ENCODE peak calls at places on chromosome 10, in seven cellular contexts. P is trophoblast cell, U is neuronal stem cell, Q is H1, Z is H9, E is IMR-90, T is mesendoderm. J is an unnamed sample.

GRCh38 chr10:11765141-11765540 is 23.0 kb downstream of the ECHDC3 start:
- DNase-seq in E (no peak), Z (no peak), T (no peak), Q (no peak), P (no peak), U (no peak), J (no peak)

GRCh38 chr10:75974080-75974479 is 542.7 kb downstream of the LRMDA start:
- DNase-seq in P (no peak), Q (no peak), E (no peak), T (no peak), U (no peak), Z (no peak), J (no peak)

GRCh38 chr10:131252586-131253276 is 58.8 kb downstream of the TCERG1L start:
- DNase-seq in P (no peak), U (no peak), E (no peak), Q (no peak), T (no peak), Z (no peak), J (no peak)

GRCh38 chr10:87585565-87586514 is 73.8 kb upstream of the PAPSS2 start:
- DNase-seq in U (no peak), P (peak; percentile 40), E (peak; percentile 58), T (no peak), Q (no peak), Z (no peak), J (peak; percentile 22)

GRCh38 chr10:22476601-22477364 is 131.5 kb downstream of the SPAG6 start:
- DNase-seq in E (no peak), Z (peak; percentile 35), Q (no peak), P (no peak), T (peak; percentile 37), U (peak; percentile 49), J (peak; percentile 12)

GRCh38 chr10:85651507-85651902 is 715.1 kb downstream of the GRID1 start:
- DNase-seq in P (no peak), T (peak; percentile 21), Z (no peak), Q (no peak), E (no peak), U (no peak), J (peak; percentile 44)

GRCh38 chr10:88392222-88392621 is 190.9 kb downstream of the RNLS start:
- DNase-seq in E (no peak), U (no peak), T (no peak), Q (no peak), Z (no peak), P (no peak), J (no peak)

GRCh38 chr10:60206735-60207134 is 182.9 kb downstream of the ANK3 start:
- DNase-seq in Q (no peak), U (no peak), P (no peak), Z (no peak), E (peak; percentile 6), T (no peak), J (peak; percentile 29)

GRCh38 chr10:102599565-102600327 is 44.5 kb upstream of the TRIM8 start:
- DNase-seq in P (no peak), Z (no peak), Q (no peak), U (no peak), E (no peak), T (no peak), J (peak; percentile 65)

GRCh38 chr10:78382776-78383175 is 349.1 kb downstream of the RPS24 start:
- DNase-seq in P (no peak), Q (no peak), U (no peak), T (no peak), Z (no peak), E (no peak), J (no peak)

GRCh38 chr10:74502963-74503608 is 323.3 kb upstream of the KAT6B start:
- DNase-seq in U (no peak), E (peak; percentile 86), Z (no peak), P (no peak), T (peak; percentile 1), Q (no peak), J (peak; percentile 82)

GRCh38 chr10:3452234-3452633 is 279.7 kb upstream of the PITRM1 start:
- DNase-seq in T (peak; percentile 77), Z (no peak), P (no peak), Q (no peak), E (peak; percentile 97), U (no peak), J (peak; percentile 97)

DNA sequence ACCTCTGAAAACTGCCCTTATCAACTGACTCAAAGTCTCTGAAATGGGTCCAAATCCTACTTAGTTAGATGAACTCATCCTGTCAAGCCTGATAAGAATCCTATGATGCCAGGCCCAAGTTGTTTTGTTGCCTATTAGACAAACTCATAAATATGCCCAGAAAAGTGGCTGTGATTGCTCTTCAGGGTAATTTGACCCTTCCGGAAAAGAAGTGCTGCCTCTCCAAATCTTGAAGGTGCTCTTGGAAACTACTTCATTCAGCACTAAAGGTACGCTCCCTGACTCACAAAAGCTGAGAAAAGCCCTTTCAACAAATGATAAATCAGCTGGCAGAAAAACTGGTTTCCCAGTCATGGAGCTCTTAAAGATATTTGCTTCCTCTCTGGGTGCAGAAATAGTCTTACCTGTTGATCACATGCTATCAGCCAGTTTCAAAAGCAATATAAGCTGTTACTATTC is 6.7 kb downstream of the IFIT5 start:
- DNase-seq in T (no peak), Z (no peak), P (no peak), E (no peak), U (no peak), Q (no peak), J (no peak)
- H3K18ac ChIP-seq in T (no peak overlapping the region), Z (no peak overlapping the region), P (no peak overlapping the region), E (no peak overlapping the region), U (no peak overlapping the region), Q (no peak overlapping the region), J (no peak overlapping the region)

GRCh38 chr10:77180794-77181193 is 456.8 kb downstream of the KCNMA1 start:
- DNase-seq in U (no peak), Z (no peak), T (no peak), Q (no peak), P (no peak), E (peak; percentile 58), J (no peak)

GRCh38 chr10:77177589-77177988 is 460.0 kb downstream of the KCNMA1 start:
- DNase-seq in U (no peak), P (no peak), Z (no peak), E (no peak), T (no peak), Q (no peak), J (no peak)

GRCh38 chr10:77180104-77180503 is 457.5 kb downstream of the KCNMA1 start:
- DNase-seq in P (no peak), Z (no peak), T (no peak), E (no peak), Q (no peak), U (no peak), J (no peak)

GRCh38 chr10:77177161-77177560 is 460.4 kb downstream of the KCNMA1 start:
- DNase-seq in U (no peak), T (no peak), E (no peak), P (no peak), Q (no peak), Z (no peak), J (no peak)

DNA sequence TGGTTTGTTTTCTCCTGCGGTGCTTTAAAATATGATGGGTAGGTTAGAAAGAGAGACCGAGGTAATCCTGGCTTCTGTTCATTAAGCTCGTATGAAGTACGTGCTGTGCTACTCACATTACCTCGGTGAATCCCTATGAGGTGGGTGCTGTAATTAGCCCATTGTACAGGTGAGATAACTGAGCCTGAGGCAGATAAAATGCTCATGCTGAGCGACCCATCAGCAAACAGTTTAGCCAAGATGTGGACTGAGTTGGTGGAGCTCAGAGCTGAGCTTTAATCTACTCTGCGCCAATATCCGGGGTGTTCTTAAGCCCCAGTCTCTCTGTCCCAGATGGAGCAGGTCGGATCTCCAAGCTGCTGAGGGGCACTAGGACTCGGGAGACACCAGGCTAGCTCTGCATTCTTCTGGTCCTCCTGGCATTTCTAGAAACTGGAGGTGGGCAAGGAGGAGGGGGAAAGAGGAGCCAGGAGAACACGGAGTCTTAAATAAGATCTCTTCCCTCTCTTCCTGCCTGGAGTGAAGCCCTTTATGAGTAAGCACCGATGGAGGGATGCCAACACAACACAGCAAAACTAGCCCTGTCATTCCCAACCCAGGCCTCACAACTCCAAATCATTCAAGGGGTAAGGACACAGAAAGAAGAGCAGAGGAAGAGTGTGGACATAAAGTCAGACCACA is 458.5 kb downstream of the KCNMA1 start:
- DNase-seq in P (no peak), Z (peak; percentile 40), E (peak; percentile 94), T (peak; percentile 51), Q (no peak), U (no peak), J (peak; percentile 68)
- H3K18ac ChIP-seq in P (peak overlapping the region; percentile 34), Z (no peak overlapping the region), E (peak overlapping the region; percentile 42), T (no peak overlapping the region), Q (no peak overlapping the region), U (no peak overlapping the region), J (peak overlapping the region; percentile 64)

GRCh38 chr10:64271508-64271907 is 750.3 kb downstream of the REEP3 start:
- DNase-seq in Q (no peak), Z (no peak), U (no peak), E (no peak), T (peak; percentile 74), P (no peak), J (no peak)

GRCh38 chr10:64261092-64261491 is 739.9 kb downstream of the REEP3 start:
- DNase-seq in Q (no peak), E (no peak), P (no peak), U (no peak), T (no peak), Z (no peak), J (no peak)

GRCh38 chr10:64261676-64262075 is 740.5 kb downstream of the REEP3 start:
- DNase-seq in Z (no peak), T (no peak), U (no peak), P (no peak), Q (no peak), E (no peak), J (no peak)

GRCh38 chr10:64265961-64266360 is 744.8 kb downstream of the REEP3 start:
- DNase-seq in Q (no peak), Z (no peak), P (no peak), E (no peak), U (no peak), T (no peak), J (no peak)
- H3K18ac ChIP-seq in Q (no peak overlapping the region), Z (no peak overlapping the region), P (no peak overlapping the region), E (no peak overlapping the region), U (no peak overlapping the region), T (no peak overlapping the region), J (no peak overlapping the region)

GRCh38 chr10:35079267-35079666 is 10.9 kb downstream of the CUL2 start:
- DNase-seq in P (no peak), E (no peak), U (no peak), Z (no peak), T (no peak), Q (no peak), J (peak; percentile 21)

GRCh38 chr10:35070521-35070920 is 19.6 kb downstream of the CUL2 start:
- DNase-seq in P (no peak), Q (no peak), Z (no peak), T (no peak), E (no peak), U (no peak), J (no peak)

GRCh38 chr10:35079763-35080162 is 10.4 kb downstream of the CUL2 start:
- DNase-seq in E (peak; percentile 89), T (no peak), U (no peak), P (peak; percentile 48), Q (no peak), Z (no peak), J (peak; percentile 89)

GRCh38 chr10:35074266-35074665 is 15.9 kb downstream of the CUL2 start:
- DNase-seq in E (peak; percentile 63), Z (no peak), U (no peak), P (no peak), T (no peak), Q (no peak), J (no peak)

DNA sequence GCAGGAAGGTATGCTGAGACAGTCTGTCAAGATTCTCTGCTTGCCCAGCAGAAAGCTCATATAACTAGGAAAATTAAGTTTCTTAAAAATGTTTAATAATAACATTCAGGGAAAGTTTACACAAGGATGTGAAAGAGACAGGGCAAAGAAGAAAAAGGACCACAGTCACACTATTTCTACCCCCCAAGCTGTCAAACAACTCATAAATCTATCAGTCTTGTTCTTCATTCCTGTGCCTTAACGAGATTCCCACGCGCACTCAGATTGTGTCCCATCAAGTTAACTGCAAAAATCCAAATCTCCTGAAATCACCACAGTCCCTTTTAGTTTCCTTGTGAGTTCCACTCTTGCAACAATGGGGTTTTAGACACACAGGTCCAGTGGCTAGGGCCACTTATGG is 14.9 kb downstream of the CUL2 start:
- DNase-seq in Q (no peak), U (no peak), T (no peak), E (no peak), Z (no peak), P (no peak), J (no peak)
- H3K18ac ChIP-seq in Q (no peak overlapping the region), U (no peak overlapping the region), T (no peak overlapping the region), E (no peak overlapping the region), Z (no peak overlapping the region), P (no peak overlapping the region), J (no peak overlapping the region)